ENCODE peak calls at places on chromosomes 13 and 19, in five cellular contexts. F, Q, K, P and T are unnamed samples.

GRCh38 chr19:55678121-55678671 is 3.2 kb downstream of the EPN1 start:
- DNase-seq in P (no peak), F (peak; percentile 62), K (no peak), Q (no peak), T (no peak)

GRCh38 chr13:99657848-99658265 is 156.6 kb downstream of the TM9SF2 start:
- DNase-seq in K (no peak), F (peak; percentile 37), P (peak; percentile 67), Q (peak; percentile 29), T (no peak)

GRCh38 chr13:83796364-83796763 is 85.9 kb downstream of the SLITRK1 start:
- DNase-seq in Q (no peak), K (no peak), F (no peak), P (no peak), T (no peak)

GRCh38 chr13:58048670-58049069 is 417.1 kb downstream of the PCDH17 start:
- DNase-seq in F (no peak), K (no peak), Q (no peak), P (no peak), T (no peak)

GRCh38 chr13:39051157-39051556 is 12.9 kb downstream of the NHLRC3 start:
- DNase-seq in K (peak; percentile 50), F (no peak), Q (peak; percentile 62), P (no peak), T (peak; percentile 12)

GRCh38 chr13:97490702-97491307 is 56.8 kb downstream of the RAP2A start:
- DNase-seq in P (no peak), Q (no peak), F (no peak), K (no peak), T (no peak)

GRCh38 chr19:42601811-42602443 is 7.2 kb upstream of the CEACAM8 start:
- DNase-seq in K (peak; percentile 24), F (no peak), P (no peak), Q (peak; percentile 25), T (no peak)

GRCh38 chr13:96946709-96947311 is 47.5 kb downstream of the OXGR1 start:
- DNase-seq in Q (no peak), F (no peak), K (no peak), P (no peak), T (no peak)

GRCh38 chr13:52001120-52001731 is 10.0 kb downstream of the ATP7B start:
- DNase-seq in Q (peak; percentile 59), K (peak; percentile 49), P (no peak), F (no peak), T (no peak)

GRCh38 chr13:71629167-71629566 is 237.8 kb downstream of the DACH1 start:
- DNase-seq in P (no peak), F (no peak), Q (no peak), K (no peak), T (no peak)

GRCh38 chr13:110320645-110321044 is 13.6 kb downstream of the COL4A2 start:
- DNase-seq in P (no peak), F (no peak), K (no peak), Q (no peak), T (no peak)

GRCh38 chr13:110319397-110319773 is 12.3 kb downstream of the COL4A2 start:
- DNase-seq in P (no peak), K (no peak), Q (no peak), F (no peak), T (no peak)

GRCh38 chr13:110317496-110318195 is 10.6 kb downstream of the COL4A2 start:
- DNase-seq in Q (no peak), F (no peak), K (no peak), P (no peak), T (no peak)

GRCh38 chr13:110318920-110319319 is 11.8 kb downstream of the COL4A2 start:
- DNase-seq in Q (no peak), F (no peak), P (no peak), K (no peak), T (no peak)

GRCh38 chr13:110319774-110320509 is 12.9 kb downstream of the COL4A2 start:
- DNase-seq in F (no peak), Q (peak; percentile 78), K (peak; percentile 86), P (no peak), T (no peak)
- H3K4me3 ChIP-seq in F (no peak overlapping the region), Q (no peak overlapping the region), K (no peak overlapping the region), P (no peak overlapping the region), T (no peak overlapping the region)

DNA sequence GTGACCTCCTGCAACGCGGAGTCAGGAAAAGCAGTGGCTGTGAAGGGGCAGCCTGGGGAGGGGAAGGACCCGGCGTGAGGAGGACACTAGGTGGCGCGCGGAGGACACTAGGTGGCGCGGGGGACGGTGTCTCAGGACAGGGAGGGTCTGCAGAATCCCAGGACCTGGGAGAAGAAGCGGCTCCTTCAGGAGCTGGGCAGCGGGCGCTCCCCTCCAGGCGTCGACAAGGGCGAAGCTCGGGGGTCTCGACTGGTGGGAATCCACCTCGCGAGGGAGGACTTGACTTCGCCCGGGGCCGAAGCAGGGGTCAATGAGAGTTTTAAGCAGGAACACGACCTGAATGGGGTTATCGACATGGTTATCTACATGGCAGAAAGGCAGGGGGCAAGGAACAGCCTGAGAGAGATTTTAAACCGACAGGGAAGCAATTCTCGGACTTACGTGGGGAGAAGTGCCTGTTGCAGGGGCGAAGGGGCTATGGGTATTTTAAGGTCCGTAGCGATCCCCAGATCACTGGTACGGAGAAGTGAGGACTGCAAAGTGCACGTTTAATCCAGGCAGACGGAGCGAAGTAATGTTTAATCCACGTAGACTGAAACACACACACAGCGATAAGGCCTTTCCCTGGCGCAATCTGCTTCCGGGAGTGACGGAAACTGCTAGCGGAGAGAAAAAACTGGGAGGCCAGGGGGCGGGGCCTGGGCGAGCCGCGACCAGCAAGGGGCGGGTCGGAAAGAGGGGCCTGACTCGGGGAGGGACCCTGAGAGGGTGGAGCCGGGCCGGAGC is at the start of gene ZNF616:
- DNase-seq in Q (peak; percentile 91), K (peak; percentile 91), P (peak; percentile 99), F (peak; percentile 95), T (peak; percentile 40)
- TF ChIP-seq CTCF in Q (peak; percentile 57), K (peak; percentile 76), P (peak; percentile 78), F (peak; percentile 83), T (peak; percentile 91)

GRCh38 chr19:6531956-6532243 is 1.1 kb downstream of the TNFSF9 start:
- DNase-seq in K (no peak), P (no peak), Q (no peak), F (no peak), T (no peak)
- H3K4me3 ChIP-seq in K (no peak overlapping the region), P (peak overlapping the region; percentile 78), Q (no peak overlapping the region), F (no peak overlapping the region), T (no peak overlapping the region)

DNA sequence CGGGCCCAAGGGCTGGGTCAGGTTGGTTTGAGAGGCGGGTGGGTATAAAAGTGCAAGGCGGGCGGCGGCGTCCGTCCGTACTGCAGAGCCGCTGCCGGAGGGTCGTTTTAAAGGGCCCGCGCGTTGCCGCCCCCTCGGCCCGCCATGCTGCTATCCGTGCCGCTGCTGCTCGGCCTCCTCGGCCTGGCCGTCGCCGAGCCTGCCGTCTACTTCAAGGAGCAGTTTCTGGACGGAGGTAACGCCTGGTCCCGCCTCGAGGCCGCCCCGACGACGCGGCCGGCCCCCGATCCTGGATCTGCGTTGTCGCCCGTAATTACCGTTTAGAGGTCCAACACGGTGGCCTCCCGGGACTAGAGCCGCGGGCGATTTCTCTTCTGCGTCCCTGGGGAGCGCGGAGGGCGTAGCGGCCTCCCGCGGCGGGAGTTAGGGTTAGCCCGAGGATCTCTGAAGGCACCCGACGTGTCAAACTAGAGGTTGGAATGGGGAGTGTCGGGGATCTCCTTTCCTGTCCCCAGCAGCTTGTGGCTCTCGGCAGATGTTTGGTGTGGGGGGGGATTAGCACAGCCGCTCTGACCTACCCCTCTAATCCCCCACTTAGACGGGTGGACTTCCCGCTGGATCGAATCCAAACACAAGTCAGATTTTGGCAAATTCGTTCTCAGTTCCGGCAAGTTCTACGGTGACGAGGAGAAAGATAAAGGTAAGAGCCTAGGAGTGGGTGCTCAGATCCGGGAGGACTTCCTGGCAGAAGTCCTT is at the start of gene CALR:
- DNase-seq in K (no peak), P (no peak), F (no peak), Q (peak; percentile 29), T (no peak)
- TF ChIP-seq CTCF in K (peak; percentile 28), P (no peak), F (peak; percentile 49), Q (no peak), T (no peak)

DNA sequence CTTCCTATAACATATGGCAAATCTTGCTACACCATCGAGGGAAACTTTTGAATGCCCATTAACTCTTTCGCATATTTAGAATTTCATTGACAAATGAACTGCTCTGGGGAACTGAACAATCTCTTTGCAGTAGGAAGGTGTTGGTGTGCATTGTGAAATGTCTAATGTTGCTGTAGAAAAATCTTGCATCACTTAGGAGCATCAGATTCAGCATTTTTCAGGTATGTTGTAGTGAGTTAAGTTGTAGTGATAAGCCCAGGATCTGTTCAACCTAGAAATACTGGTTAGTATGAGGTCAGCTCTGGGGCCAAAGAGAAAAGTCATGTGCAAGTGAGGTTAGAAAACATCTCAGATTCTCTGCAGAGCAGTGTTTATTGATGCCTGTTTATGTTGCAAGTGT is 4.1 kb downstream of the FRY start:
- DNase-seq in F (no peak), K (no peak), Q (no peak), P (no peak), T (no peak)
- H3K4me3 ChIP-seq in F (peak overlapping the region; percentile 3), K (no peak overlapping the region), Q (no peak overlapping the region), P (no peak overlapping the region), T (no peak overlapping the region)

GRCh38 chr19:40234429-40235237 is 8.1 kb upstream of the CCNP start:
- DNase-seq in P (peak; percentile 41), Q (no peak), F (no peak), K (no peak), T (no peak)

GRCh38 chr19:40233811-40234389 is 7.4 kb upstream of the CCNP start:
- DNase-seq in Q (no peak), K (no peak), F (no peak), P (no peak), T (no peak)

GRCh38 chr19:40236366-40236765 is 9.9 kb upstream of the CCNP start:
- DNase-seq in Q (no peak), K (no peak), P (no peak), F (no peak), T (no peak)

GRCh38 chr19:40236026-40236355 is 9.5 kb upstream of the CCNP start:
- DNase-seq in P (peak; percentile 53), F (no peak), K (no peak), Q (no peak), T (no peak)

GRCh38 chr19:40235238-40236025 is 8.9 kb upstream of the CCNP start:
- DNase-seq in Q (no peak), K (no peak), F (no peak), P (no peak), T (no peak)
- TF ChIP-seq CTCF in Q (no peak), K (peak; percentile 25), F (no peak), P (no peak), T (peak; percentile 23)

DNA sequence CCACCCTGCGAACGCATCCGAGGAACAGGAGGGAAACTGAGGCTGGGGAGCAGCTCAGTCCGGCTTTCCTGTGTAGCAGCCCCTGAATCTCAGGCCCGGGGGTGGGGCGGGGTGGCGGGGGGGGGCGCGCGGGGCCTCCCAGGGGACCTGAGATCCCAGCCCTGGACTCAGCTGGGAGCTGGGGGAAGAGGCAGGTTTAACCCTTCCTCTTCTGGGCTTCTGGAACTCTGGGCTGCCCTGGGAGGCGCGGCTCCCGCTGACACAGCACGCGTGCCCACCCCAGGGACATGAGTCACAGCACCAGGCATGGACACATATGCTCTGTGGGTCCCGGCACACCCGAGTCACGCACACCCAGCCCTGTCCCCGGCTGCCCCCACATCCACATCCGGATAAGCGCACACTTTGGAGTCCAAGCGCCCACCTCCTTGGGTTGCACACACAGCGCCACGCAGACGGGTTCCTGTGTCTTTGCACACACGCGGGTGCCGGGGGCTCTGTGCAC is 3.5 kb upstream of the CIRBP start:
- DNase-seq in P (peak; percentile 84), F (peak; percentile 85), Q (peak; percentile 93), K (peak; percentile 80), T (no peak)
- H3K4me3 ChIP-seq in P (peak overlapping the region; percentile 58), F (peak overlapping the region; percentile 50), Q (peak overlapping the region; percentile 27), K (peak overlapping the region; percentile 33), T (peak overlapping the region; percentile 61)